ENCODE peak calls at places on chromosomes 12 and 14, in ten cellular contexts. M, P, D, G, V, T, I, E, F and L are unnamed samples.

GRCh38 chr14:103519043-103519836 is 3.4 kb downstream of the CKB start:
- DNase-seq in V (no peak), M (no peak), G (no peak), P (no peak), T (no peak), F (peak; percentile 48), I (peak; percentile 43), D (no peak), E (peak; percentile 62), L (peak; percentile 27)

GRCh38 chr12:10884086-10884725 is at the start of gene PRH1:
- DNase-seq in F (no peak), V (no peak), M (no peak), G (no peak), I (no peak), T (no peak), D (no peak), E (no peak), P (no peak), L (no peak)

GRCh38 chr12:597926-598568 is 65.2 kb downstream of the NINJ2 start:
- DNase-seq in G (no peak), E (no peak), T (no peak), D (no peak), P (no peak), M (no peak), F (no peak), I (no peak), V (no peak), L (no peak)

GRCh38 chr12:101891462-101891971 is 14.1 kb downstream of the DRAM1 start:
- DNase-seq in I (peak; percentile 71), P (peak; percentile 64), G (peak; percentile 95), F (no peak), E (no peak), V (no peak), T (no peak), D (no peak), M (no peak), L (peak; percentile 92)

GRCh38 chr14:102922490-102923200 is at the start of gene AMN:
- DNase-seq in V (peak; percentile 72), P (peak; percentile 82), E (no peak), D (peak; percentile 76), T (no peak), M (peak; percentile 9), G (no peak), F (no peak), I (no peak), L (no peak)

GRCh38 chr14:69055125-69055524 is 76.0 kb upstream of the ACTN1 start:
- DNase-seq in T (no peak), F (no peak), M (no peak), P (no peak), I (no peak), V (no peak), D (no peak), E (no peak), G (peak; percentile 97), L (peak; percentile 99)

GRCh38 chr12:68557011-68557715 is 53.5 kb upstream of the RAP1B start:
- DNase-seq in V (no peak), T (no peak), M (no peak), P (no peak), E (no peak), F (no peak), D (no peak), I (no peak), G (peak; percentile 93), L (peak; percentile 73)

GRCh38 chr12:12024958-12025682 is 45.6 kb upstream of the BCL2L14 start:
- DNase-seq in E (no peak), T (no peak), V (peak; percentile 20), I (peak; percentile 71), D (no peak), M (no peak), F (no peak), P (peak; percentile 74), G (no peak), L (no peak)

GRCh38 chr14:70640938-70641547 is 673 bp upstream of the TTC9 start:
- DNase-seq in E (peak; percentile 61), G (peak; percentile 58), I (peak; percentile 63), P (peak; percentile 61), T (no peak), D (no peak), V (peak; percentile 66), M (peak; percentile 9), F (peak; percentile 34), L (peak; percentile 30)

GRCh38 chr14:64572721-64573508 is 23.2 kb downstream of the PPP1R36 start:
- DNase-seq in V (no peak), G (peak; percentile 65), T (no peak), E (no peak), F (no peak), I (no peak), P (no peak), D (no peak), M (no peak), L (peak; percentile 50)

GRCh38 chr14:74260525-74261233 is 21.4 kb downstream of the VSX2 start:
- DNase-seq in F (no peak), M (no peak), I (no peak), E (no peak), G (no peak), P (no peak), D (no peak), T (no peak), V (no peak), L (no peak)

GRCh38 chr14:102868956-102869531 is 53.4 kb upstream of the AMN start:
- DNase-seq in T (no peak), M (no peak), P (no peak), E (no peak), D (no peak), I (no peak), G (no peak), V (no peak), F (no peak), L (no peak)

GRCh38 chr12:13210543-13211190 is 14.1 kb downstream of the EMP1 start:
- DNase-seq in M (no peak), E (no peak), D (no peak), F (no peak), T (no peak), P (no peak), V (no peak), I (no peak), G (no peak), L (no peak)
- H3K4me1 ChIP-seq in M (no peaks in the 10 kb centered on the region), E (peaks cover 40% of the 10 kb centered on the region), D (no peaks in the 10 kb centered on the region), F (peaks cover 6% of the 10 kb centered on the region), T (peaks cover 79% of the 10 kb centered on the region), P (peaks cover 14% of the 10 kb centered on the region), V (peaks cover 5% of the 10 kb centered on the region), I (peaks cover 25% of the 10 kb centered on the region), G (peaks cover 31% of the 10 kb centered on the region), L (peaks cover 58% of the 10 kb centered on the region)

GRCh38 chr12:45434094-45434493 is 218.2 kb downstream of the ANO6 start:
- DNase-seq in E (no peak), T (no peak), M (no peak), F (no peak), V (no peak), G (no peak), I (no peak), D (no peak), P (no peak), L (no peak)
- H3K4me3 ChIP-seq in E (no peak overlapping the region), T (no peak overlapping the region), M (no peak overlapping the region), F (no peak overlapping the region), V (no peak overlapping the region), G (no peak overlapping the region), I (no peak overlapping the region), D (no peak overlapping the region), P (no peak overlapping the region), L (no peak overlapping the region)

DNA sequence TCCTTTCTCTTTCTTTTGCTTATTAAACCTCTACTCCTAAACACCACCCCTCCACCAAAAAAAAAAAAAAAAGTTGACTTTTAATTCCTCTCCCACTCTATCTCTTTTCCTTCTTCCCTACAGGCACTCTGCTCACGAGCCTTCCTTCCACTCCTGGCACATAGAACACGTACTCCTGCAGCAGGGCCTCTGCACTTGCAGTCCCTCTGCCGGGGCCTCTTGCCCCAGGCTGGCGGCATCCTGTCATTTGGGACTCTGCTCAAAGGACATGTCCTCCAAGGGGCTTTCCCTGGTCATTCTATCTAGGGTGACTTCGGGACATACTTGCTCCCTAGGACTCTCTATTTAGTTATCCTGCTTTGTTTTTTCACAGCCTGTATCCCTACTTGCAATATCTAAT is 7.7 kb downstream of the FOS start:
- DNase-seq in F (no peak), I (no peak), D (no peak), E (no peak), G (no peak), M (no peak), P (no peak), V (no peak), T (no peak), L (no peak)
- H3K4me1 ChIP-seq in F (no peaks in the 10 kb centered on the region), I (peaks cover 14% of the 10 kb centered on the region), D (peaks cover 6% of the 10 kb centered on the region), E (no peaks in the 10 kb centered on the region), G (peaks cover 3% of the 10 kb centered on the region), M (no peaks in the 10 kb centered on the region), P (peaks cover 6% of the 10 kb centered on the region), V (peaks cover 8% of the 10 kb centered on the region), T (peaks cover 8% of the 10 kb centered on the region), L (no peaks in the 10 kb centered on the region)

GRCh38 chr12:42504049-42504448 is 85.5 kb downstream of the PRICKLE1 start:
- DNase-seq in E (no peak), G (peak; percentile 44), D (no peak), M (peak; percentile 37), F (no peak), I (no peak), T (no peak), V (peak; percentile 27), P (no peak), L (peak; percentile 53)
- H3K4me3 ChIP-seq in E (no peak overlapping the region), G (no peak overlapping the region), D (no peak overlapping the region), M (no peak overlapping the region), F (no peak overlapping the region), I (no peak overlapping the region), T (no peak overlapping the region), V (no peak overlapping the region), P (no peak overlapping the region), L (no peak overlapping the region)

DNA sequence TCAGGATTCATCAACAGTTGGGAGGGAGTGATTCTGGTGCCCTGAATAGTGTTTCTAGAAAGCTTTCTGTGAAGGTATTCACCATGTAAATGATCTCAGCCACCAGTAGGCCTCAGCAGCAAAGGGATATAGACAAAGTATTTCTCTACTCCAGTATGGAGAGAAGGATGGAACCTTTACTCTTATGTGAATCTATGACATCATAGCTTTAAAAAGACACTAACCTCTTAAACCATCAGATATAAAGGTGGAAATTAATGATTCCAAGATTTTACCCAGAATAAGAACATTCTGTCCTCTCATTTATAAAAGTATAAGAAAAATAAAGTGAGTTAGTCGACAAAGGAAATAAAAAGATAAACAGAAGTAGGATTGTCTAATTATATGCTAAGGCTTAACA is 4.6 kb downstream of the GPR65 start:
- DNase-seq in G (no peak), E (no peak), I (no peak), P (no peak), T (no peak), D (no peak), V (no peak), F (no peak), M (no peak), L (no peak)
- H3K4me1 ChIP-seq in G (no peaks in the 10 kb centered on the region), E (peaks cover 29% of the 10 kb centered on the region), I (no peaks in the 10 kb centered on the region), P (no peaks in the 10 kb centered on the region), T (no peaks in the 10 kb centered on the region), D (no peaks in the 10 kb centered on the region), V (no peaks in the 10 kb centered on the region), F (no peaks in the 10 kb centered on the region), M (no peaks in the 10 kb centered on the region), L (no peaks in the 10 kb centered on the region)

GRCh38 chr12:124327362-124328043 is 32.6 kb downstream of the RFLNA start:
- DNase-seq in F (no peak), T (no peak), P (no peak), V (no peak), E (no peak), D (no peak), M (no peak), G (no peak), I (no peak), L (no peak)
- H3K4me3 ChIP-seq in F (no peak overlapping the region), T (no peak overlapping the region), P (no peak overlapping the region), V (no peak overlapping the region), E (no peak overlapping the region), D (no peak overlapping the region), M (no peak overlapping the region), G (no peak overlapping the region), I (no peak overlapping the region), L (no peak overlapping the region)

GRCh38 chr12:111408116-111408440 is 2.4 kb downstream of the SH2B3 start:
- DNase-seq in V (no peak), I (no peak), F (no peak), P (no peak), D (no peak), T (no peak), E (no peak), M (no peak), G (no peak), L (no peak)
- H3K4me1 ChIP-seq in V (peaks cover 68% of the 10 kb centered on the region), I (peaks cover 80% of the 10 kb centered on the region), F (peaks cover 11% of the 10 kb centered on the region), P (peaks cover 40% of the 10 kb centered on the region), D (peaks cover 63% of the 10 kb centered on the region), T (peaks cover 88% of the 10 kb centered on the region), E (peaks cover 72% of the 10 kb centered on the region), M (peaks cover 22% of the 10 kb centered on the region), G (peaks cover 35% of the 10 kb centered on the region), L (peaks cover 38% of the 10 kb centered on the region)